ENCODE peak calls at places on chromosomes 6 and 20, in nine cellular contexts. Y is brain microvascular endothelial cell; H is hepatocyte; Z is heart right ventricle; O is fibroblast of lung; Q is activated CD8-positive, alpha-beta T cell treated with anti-CD3 and anti-CD28 coated beads for 36 hours; R is choroid plexus epithelial cell; T is PC-3; W is body of pancreas. C is an unnamed sample.

GRCh38 chr20:58086763-58087566 is 141.5 kb downstream of the ANKRD60 start:
- DNase-seq in O (peak), T (peak), H (peak), W (peak), Z (no peak), Y (peak), Q (peak), R (peak), C (no peak)

GRCh38 chr6:28207244-28208179 is 17.6 kb upstream of the ZSCAN9 start:
- DNase-seq in W (peak), T (no peak), Z (peak), R (peak), H (peak), O (peak), Y (peak), Q (peak), C (no peak)

GRCh38 chr20:21357851-21358250 is 39.5 kb downstream of the NKX2-4 start:
- DNase-seq in W (no peak), R (peak), Q (no peak), O (no peak), T (no peak), Y (no peak), Z (no peak), H (peak), C (no peak)

GRCh38 chr6:31083742-31084354 is 28.5 kb downstream of the C6orf15 start:
- DNase-seq in R (peak), Z (no peak), H (peak), W (peak), O (peak), T (no peak), Y (peak), Q (peak), C (no peak)

GRCh38 chr20:22577515-22578220 is 6.7 kb downstream of the FOXA2 start:
- DNase-seq in T (peak), R (no peak), Y (no peak), H (peak), Z (no peak), W (peak), Q (no peak), O (no peak), C (no peak)

GRCh38 chr20:41175201-41175651 is 37.9 kb downstream of the PLCG1 start:
- DNase-seq in H (no peak), Q (no peak), Z (no peak), Y (no peak), O (no peak), R (no peak), T (no peak), W (no peak), C (no peak)

GRCh38 chr6:56749632-56750151 is 107.0 kb upstream of the DST start:
- DNase-seq in T (peak), Z (no peak), Y (peak), R (peak), H (peak), O (peak), Q (no peak), W (no peak), C (no peak)

GRCh38 chr6:169853196-169854082 is 102.0 kb downstream of the ERMARD start:
- DNase-seq in R (no peak), W (no peak), H (no peak), Y (no peak), Z (no peak), T (no peak), Q (no peak), O (no peak), C (no peak)

GRCh38 chr6:117263353-117263927 is 1.9 kb upstream of the VGLL2 start:
- DNase-seq in Y (no peak), Z (no peak), T (no peak), R (no peak), H (no peak), W (no peak), O (no peak), Q (no peak), C (no peak)

GRCh38 chr20:38665094-38665493 is 59.2 kb upstream of the SLC32A1 start:
- DNase-seq in H (peak), Q (no peak), W (no peak), O (no peak), R (no peak), T (no peak), Y (no peak), Z (no peak), C (no peak)

GRCh38 chr6:83615025-83615999 is 93.6 kb downstream of the SNAP91 start:
- DNase-seq in R (peak), O (peak), H (peak), Y (peak), Z (no peak), Q (peak), T (peak), W (no peak), C (no peak)

GRCh38 chr6:43916924-43917877 is 147.2 kb downstream of the VEGFA start:
- DNase-seq in O (no peak), T (no peak), Y (no peak), Q (no peak), W (peak), Z (no peak), H (peak), R (peak), C (no peak)

GRCh38 chr6:141203902-141204575 is 928.7 kb upstream of the GJE1 start:
- DNase-seq in Q (no peak), Y (peak), T (no peak), H (no peak), O (peak), Z (no peak), W (no peak), R (peak), C (no peak)

GRCh38 chr20:5863040-5863811 is 87.1 kb downstream of the TRMT6 start:
- DNase-seq in W (peak), T (peak), Y (peak), R (peak), O (peak), Q (no peak), H (no peak), Z (peak), C (no peak)

GRCh38 chr20:43568706-43569105 is 9.9 kb downstream of the SGK2 start:
- DNase-seq in Y (no peak), W (no peak), Z (no peak), O (no peak), R (no peak), Q (no peak), T (no peak), H (no peak), C (no peak)

GRCh38 chr6:104509355-104509754 is 350.4 kb downstream of the HACE1 start:
- DNase-seq in W (no peak), T (no peak), H (no peak), Q (no peak), R (no peak), O (no peak), Z (no peak), Y (no peak), C (no peak)

GRCh38 chr6:120378582-120379220 is 955.6 kb downstream of the TBC1D32 start:
- DNase-seq in W (peak), Z (no peak), Y (no peak), H (peak), R (peak), T (peak), Q (no peak), O (peak), C (no peak)

GRCh38 chr20:1209447-1210387 is 6.5 kb downstream of the C20orf202 start:
- DNase-seq in Q (peak), Y (no peak), Z (no peak), O (no peak), T (peak), H (no peak), R (peak), W (no peak), C (no peak)

GRCh38 chr20:22807646-22808045 is 223.3 kb upstream of the FOXA2 start:
- DNase-seq in T (peak), O (no peak), W (peak), R (no peak), Y (no peak), Z (no peak), Q (peak), H (no peak), C (no peak)

GRCh38 chr6:46953921-46954320 is 32.2 kb upstream of the ADGRF5 start:
- DNase-seq in Q (no peak), R (no peak), W (no peak), Y (no peak), H (no peak), O (no peak), Z (no peak), T (no peak), C (no peak)
- TF ChIP-seq CTCF in Q (no peak), R (no peak), W (no peak), Y (no peak), H (no peak), O (no peak), Z (no peak), T (no peak), C (no peak)

GRCh38 chr20:8449120-8449519 is 317.1 kb downstream of the PLCB1 start:
- DNase-seq in W (no peak), Z (no peak), H (no peak), Q (no peak), R (no peak), T (no peak), O (peak), Y (peak), C (no peak)

GRCh38 chr20:8457978-8458377 is 325.9 kb downstream of the PLCB1 start:
- DNase-seq in R (no peak), O (no peak), T (no peak), H (no peak), Q (no peak), Y (no peak), Z (no peak), W (no peak), C (no peak)

GRCh38 chr20:8454137-8454712 is 322.2 kb downstream of the PLCB1 start:
- DNase-seq in Q (peak), Y (peak), W (peak), O (peak), T (peak), Z (no peak), R (peak), H (peak), C (no peak)
- TF ChIP-seq CTCF in Q (no peak), Y (peak), W (no peak), O (peak), T (peak), Z (no peak), R (peak), H (peak), C (no peak)

DNA sequence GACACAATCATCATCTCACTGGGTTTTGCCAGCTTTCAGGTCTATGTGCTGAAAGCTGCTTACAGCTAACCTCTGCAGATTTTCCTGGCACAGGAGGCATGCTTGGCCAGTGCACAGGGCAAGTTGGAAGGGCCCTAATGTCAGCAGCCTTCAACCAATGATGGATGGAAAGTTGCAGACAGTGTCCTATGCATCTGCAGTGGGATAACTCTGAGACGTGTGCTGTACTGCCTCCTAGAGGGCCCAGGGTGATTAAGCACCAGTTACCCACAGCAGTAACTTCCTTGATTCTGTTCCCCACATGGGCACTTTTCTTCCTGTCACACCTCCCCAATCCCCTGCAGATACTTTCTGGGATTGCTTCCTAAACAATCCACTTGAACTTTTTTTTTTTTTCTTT is 38.6 kb downstream of the OVOL2 start:
- DNase-seq in Y (peak), T (peak), R (peak), Q (peak), H (no peak), W (no peak), Z (no peak), O (no peak), C (no peak)
- TF ChIP-seq CTCF in Y (peak), T (peak), R (peak), Q (peak), H (no peak), W (no peak), Z (no peak), O (peak), C (no peak)

GRCh38 chr6:97068211-97068610 is 143.7 kb downstream of the KLHL32 start:
- DNase-seq in O (peak), Q (peak), Y (no peak), R (peak), T (peak), W (no peak), Z (no peak), H (peak), C (no peak)
- TF ChIP-seq CTCF in O (peak), Q (peak), Y (peak), R (peak), T (peak), W (no peak), Z (no peak), H (peak), C (no peak)

GRCh38 chr6:135086414-135086764 is 31.8 kb upstream of the HBS1L start:
- DNase-seq in Z (no peak), T (no peak), H (no peak), W (no peak), Y (no peak), Q (no peak), R (no peak), O (no peak), C (no peak)

GRCh38 chr6:135085700-135086413 is 31.2 kb upstream of the HBS1L start:
- DNase-seq in O (no peak), Z (no peak), Q (peak), W (no peak), Y (no peak), H (no peak), R (no peak), T (no peak), C (no peak)

GRCh38 chr6:135088232-135088760 is 33.7 kb upstream of the HBS1L start:
- DNase-seq in W (no peak), R (no peak), Y (no peak), Z (no peak), Q (no peak), T (no peak), H (no peak), O (no peak), C (no peak)

GRCh38 chr6:135087803-135088202 is 33.2 kb upstream of the HBS1L start:
- DNase-seq in H (no peak), W (peak), O (no peak), T (no peak), Z (no peak), Y (no peak), Q (peak), R (peak), C (no peak)

GRCh38 chr6:135087403-135087802 is 32.8 kb upstream of the HBS1L start:
- DNase-seq in Q (peak), H (no peak), R (no peak), T (no peak), Z (no peak), W (no peak), Y (no peak), O (no peak), C (no peak)
- TF ChIP-seq CTCF in Q (no peak), H (no peak), R (peak), T (no peak), Z (no peak), W (no peak), Y (peak), O (no peak), C (no peak)

GRCh38 chr6:35587167-35587566 is 74.5 kb upstream of the TULP1 start:
- DNase-seq in Q (no peak), R (no peak), Z (no peak), Y (no peak), T (no peak), W (no peak), H (no peak), O (no peak), C (no peak)
- TF ChIP-seq CTCF in Q (no peak), R (no peak), Z (no peak), Y (no peak), T (no peak), W (no peak), H (no peak), O (no peak), C (no peak)

GRCh38 chr6:42783177-42783875 is 1.5 kb downstream of the BICRAL start:
- DNase-seq in H (peak), T (peak), W (peak), Y (peak), O (peak), Q (peak), Z (peak), R (peak), C (peak)
- TF ChIP-seq CTCF in H (no peak), T (no peak), W (no peak), Y (no peak), O (no peak), Q (no peak), Z (no peak), R (no peak), C (no peak)

GRCh38 chr6:89260310-89260709 is 43.2 kb upstream of the GABRR1 start:
- DNase-seq in W (no peak), H (no peak), Q (no peak), Y (no peak), T (no peak), Z (no peak), O (no peak), R (no peak), C (no peak)

GRCh38 chr6:89268776-89269175 is 46.3 kb downstream of the GABRR2 start:
- DNase-seq in R (peak), Q (no peak), W (no peak), H (no peak), O (no peak), T (no peak), Z (no peak), Y (peak), C (no peak)

GRCh38 chr6:89267918-89268317 is 47.2 kb downstream of the GABRR2 start:
- DNase-seq in O (no peak), R (no peak), Y (no peak), Q (no peak), W (no peak), Z (no peak), H (no peak), T (no peak), C (no peak)

GRCh38 chr6:89260832-89261231 is 43.7 kb upstream of the GABRR1 start:
- DNase-seq in Z (no peak), Q (no peak), Y (no peak), O (no peak), T (no peak), W (peak), R (peak), H (peak), C (no peak)

GRCh38 chr6:89264296-89264695 is 47.1 kb upstream of the GABRR1 start:
- DNase-seq in H (no peak), Y (no peak), O (no peak), T (no peak), R (no peak), Z (no peak), Q (no peak), W (no peak), C (no peak)
- TF ChIP-seq CTCF in H (no peak), Y (no peak), O (no peak), T (no peak), R (no peak), Z (no peak), Q (no peak), W (no peak), C (no peak)

DNA sequence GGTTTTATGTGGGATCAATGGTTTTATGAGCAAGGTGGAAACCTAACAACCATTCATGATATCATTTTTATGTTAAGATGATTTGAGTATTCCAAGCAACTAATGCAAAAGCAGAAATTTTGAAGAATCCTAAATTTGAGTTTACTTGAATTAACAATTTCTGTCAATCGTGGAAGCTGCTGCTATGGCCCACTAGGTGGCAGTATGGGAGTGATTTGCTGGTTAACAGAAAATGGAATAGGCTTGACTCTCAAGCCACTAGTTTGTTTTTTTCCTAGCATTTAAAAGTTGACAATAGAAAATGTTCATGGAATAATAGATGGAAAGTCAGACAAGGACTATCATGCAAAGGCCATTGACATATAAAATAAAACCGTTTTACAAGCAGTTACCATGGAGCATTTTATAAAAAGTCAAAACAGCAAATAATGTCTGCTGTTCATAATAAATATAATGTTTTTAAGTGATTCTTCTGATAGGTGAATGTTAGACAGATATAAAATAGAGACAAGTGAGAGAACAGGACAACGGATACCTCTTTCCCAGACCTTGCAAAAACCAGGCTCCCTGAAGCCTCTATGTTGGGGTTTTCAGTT is 43.0 kb upstream of the TMEM200A start:
- DNase-seq in O (peak), Z (no peak), T (peak), W (peak), H (peak), Q (peak), R (peak), Y (peak), C (no peak)
- TF ChIP-seq CTCF in O (peak), Z (peak), T (peak), W (peak), H (peak), Q (peak), R (peak), Y (peak), C (peak)

GRCh38 chr6:74073896-74074295 is 377.9 kb downstream of the CD109 start:
- DNase-seq in R (no peak), Z (no peak), O (peak), H (no peak), Q (no peak), W (no peak), T (peak), Y (peak), C (no peak)
- TF ChIP-seq CTCF in R (no peak), Z (no peak), O (no peak), H (no peak), Q (no peak), W (no peak), T (no peak), Y (no peak), C (no peak)

C was measured in activated B cell treated with CpG ODN at 0.5 μM for 24 hours.